ENCODE peak calls at places on chromosome 4, in nine cellular contexts. Y is retina; B is GM12865; C is GM23248; X is NCI-H774; H is ovary; Z is stimulated activated CD4-positive, alpha-beta T cell treated with anti-CD3 and anti-CD28 coated beads, Interleukin-2, amount 100 ng/mL, for 48 hours; W is HFFc6; D is progenitor cell of endocrine pancreas. Q is an unnamed sample.

GRCh38 chr4:1960170-1960825 is 48.5 kb downstream of the NELFA start:
- DNase-seq in B (no peak), X (no peak), H (no peak), Y (no peak), W (peak; percentile 19), C (peak; percentile 46), D (no peak), Z (no peak), Q (no peak)

GRCh38 chr4:88659061-88659889 is 38.4 kb downstream of the NAP1L5 start:
- DNase-seq in D (no peak), C (peak; percentile 87), Y (peak; percentile 38), W (peak; percentile 66), X (peak; percentile 1), Z (no peak), H (no peak), B (peak; percentile 60), Q (peak; percentile 74)

GRCh38 chr4:40292313-40292759 is 42.8 kb upstream of the CHRNA9 start:
- DNase-seq in D (no peak), Y (no peak), W (no peak), X (no peak), H (no peak), B (no peak), C (peak; percentile 35), Z (no peak), Q (no peak)

GRCh38 chr4:119939066-119939995 is 127.3 kb downstream of the MAD2L1 start:
- DNase-seq in C (no peak), H (no peak), Y (no peak), B (no peak), X (no peak), D (no peak), W (no peak), Z (no peak), Q (no peak)

GRCh38 chr4:160129439-160129838 is 1026.6 kb downstream of the RAPGEF2 start:
- DNase-seq in H (no peak), W (no peak), X (no peak), B (no peak), Z (no peak), D (no peak), C (no peak), Y (no peak), Q (no peak)

GRCh38 chr4:150572704-150573504 is 9.0 kb upstream of the MAB21L2 start:
- DNase-seq in H (no peak), X (no peak), Y (peak; percentile 46), W (no peak), B (no peak), D (no peak), Z (no peak), C (no peak), Q (no peak)

GRCh38 chr4:76784237-76784636 is 113.7 kb downstream of the SOWAHB start:
- DNase-seq in D (no peak), H (no peak), X (no peak), Z (no peak), C (peak; percentile 23), B (peak; percentile 40), W (no peak), Y (no peak), Q (no peak)

GRCh38 chr4:154779362-154779947 is 1.6 kb upstream of the RBM46 start:
- DNase-seq in Y (no peak), C (peak; percentile 68), X (no peak), H (no peak), Z (no peak), B (peak; percentile 7), W (peak; percentile 19), D (no peak), Q (no peak)

GRCh38 chr4:164177753-164178152 is 576.2 kb upstream of the SMIM31 start:
- DNase-seq in H (no peak), B (no peak), D (no peak), Y (no peak), Z (no peak), C (no peak), X (no peak), W (no peak), Q (no peak)

GRCh38 chr4:158295053-158295452 is 84.8 kb downstream of the TMEM144 start:
- DNase-seq in Z (no peak), D (no peak), X (no peak), H (no peak), W (no peak), Y (no peak), C (no peak), B (no peak), Q (no peak)

GRCh38 chr4:43968041-43968440 is 480.6 kb downstream of the KCTD8 start:
- DNase-seq in D (no peak), W (no peak), X (no peak), C (no peak), Z (no peak), Y (no peak), H (no peak), B (no peak), Q (no peak)

GRCh38 chr4:1821679-1822567 is 28.8 kb downstream of the FGFR3 start:
- DNase-seq in H (no peak), Y (no peak), C (no peak), B (no peak), W (no peak), D (no peak), X (no peak), Z (no peak), Q (no peak)

GRCh38 chr4:42654606-42655005 is 2.3 kb downstream of the ATP8A1 start:
- DNase-seq in B (peak; percentile 59), W (peak; percentile 62), H (no peak), C (peak; percentile 87), X (no peak), Y (no peak), Z (no peak), D (no peak), Q (no peak)

GRCh38 chr4:185215261-185215660 is 5.9 kb downstream of the SNX25 start:
- DNase-seq in C (peak; percentile 54), W (no peak), H (no peak), X (no peak), Z (no peak), Y (no peak), B (no peak), D (no peak), Q (no peak)

GRCh38 chr4:24933684-24934275 is 20.9 kb upstream of the CCDC149 start:
- DNase-seq in H (no peak), C (no peak), D (no peak), Y (no peak), Z (no peak), W (no peak), B (no peak), X (no peak), Q (no peak)

GRCh38 chr4:122364700-122365404 is 14.0 kb upstream of the ADAD1 start:
- DNase-seq in H (no peak), B (peak; percentile 8), C (no peak), Z (no peak), X (no peak), W (no peak), Y (no peak), D (no peak), Q (peak; percentile 6)

GRCh38 chr4:52659722-52660261 is 691 bp upstream of the USP46 start:
- DNase-seq in H (peak; percentile 78), D (peak; percentile 18), W (no peak), B (peak; percentile 36), Z (no peak), Y (peak; percentile 80), X (no peak), C (peak; percentile 64), Q (no peak)

GRCh38 chr4:185833055-185833598 is 21.1 kb upstream of the SORBS2 start:
- DNase-seq in X (no peak), C (no peak), H (no peak), W (no peak), D (no peak), Y (no peak), Z (no peak), B (no peak), Q (no peak)

GRCh38 chr4:14749910-14750309 is 252.4 kb upstream of the CPEB2 start:
- DNase-seq in W (no peak), Z (peak; percentile 1), D (no peak), H (no peak), X (peak; percentile 33), C (peak; percentile 30), Y (no peak), B (peak; percentile 70), Q (peak; percentile 0)

GRCh38 chr4:152680988-152681731 is 1.4 kb upstream of the TMEM154 start:
- DNase-seq in H (no peak), Y (no peak), C (peak; percentile 83), Z (no peak), D (no peak), W (peak; percentile 70), B (peak; percentile 46), X (peak; percentile 65), Q (no peak)

GRCh38 chr4:23890369-23891063 is 669 bp upstream of the PPARGC1A start:
- DNase-seq in C (no peak), Y (no peak), W (no peak), D (no peak), H (no peak), B (no peak), Z (no peak), X (no peak), Q (no peak)

GRCh38 chr4:147370881-147371280 is 110.0 kb upstream of the EDNRA start:
- DNase-seq in Y (no peak), H (no peak), X (no peak), Z (no peak), W (no peak), C (no peak), D (no peak), B (no peak), Q (peak; percentile 14)

GRCh38 chr4:74983229-74983628 is 50.3 kb downstream of the PARM1 start:
- DNase-seq in Y (no peak), C (no peak), B (no peak), H (no peak), W (no peak), X (no peak), Z (no peak), D (no peak), Q (no peak)

GRCh38 chr4:48445704-48446103 is 37.4 kb upstream of the SLC10A4 start:
- DNase-seq in W (peak; percentile 27), D (no peak), Y (no peak), X (no peak), B (peak; percentile 12), H (no peak), C (peak; percentile 31), Z (no peak), Q (no peak)

GRCh38 chr4:26418107-26418506 is 72.2 kb downstream of the CCKAR start:
- DNase-seq in X (no peak), D (no peak), H (no peak), Y (no peak), Z (no peak), C (no peak), W (no peak), B (no peak), Q (no peak)

GRCh38 chr4:159366966-159367365 is 264.1 kb downstream of the RAPGEF2 start:
- DNase-seq in X (no peak), H (no peak), D (no peak), Z (no peak), B (no peak), Y (no peak), C (peak; percentile 77), W (no peak), Q (no peak)